ENCODE peak calls at places on chromosomes 12 and 14, in five cellular contexts. S, R, Y, V and B are unnamed samples.

GRCh38 chr12:18700254-18700653 is 37.6 kb downstream of the PLCZ1 start:
- DNase-seq in S (no peak), Y (peak), V (no peak), R (peak), B (no peak)

GRCh38 chr12:110317921-110318320 is 36.9 kb downstream of the ATP2A2 start:
- DNase-seq in Y (no peak), R (no peak), V (no peak), S (no peak), B (no peak)

GRCh38 chr12:54383041-54383609 is 1.4 kb downstream of the ZNF385A start:
- DNase-seq in V (no peak), Y (peak), R (no peak), S (no peak), B (no peak)

GRCh38 chr14:72704507-72704906 is 189.4 kb downstream of the DPF3 start:
- DNase-seq in R (no peak), Y (no peak), S (no peak), V (no peak), B (no peak)

GRCh38 chr12:46547421-46548340 is 175.1 kb upstream of the SLC38A2 start:
- DNase-seq in Y (no peak), V (no peak), R (no peak), S (no peak), B (no peak)

GRCh38 chr12:124087251-124088141 is 114.5 kb downstream of the ZNF664 start:
- DNase-seq in S (no peak), R (no peak), Y (no peak), V (no peak), B (no peak)

GRCh38 chr14:72736348-72736747 is 157.6 kb downstream of the DPF3 start:
- DNase-seq in V (no peak), S (no peak), R (no peak), Y (no peak), B (no peak)

GRCh38 chr14:51310453-51311074 is 70.5 kb downstream of the TMX1 start:
- DNase-seq in S (no peak), V (no peak), R (no peak), Y (no peak), B (no peak)

GRCh38 chr12:25189656-25190055 is 5.3 kb downstream of the DNAI7 start:
- DNase-seq in V (no peak), R (no peak), S (no peak), Y (no peak), B (no peak)

GRCh38 chr12:57236925-57237652 is 7.6 kb downstream of the SHMT2 start:
- DNase-seq in V (no peak), R (no peak), Y (no peak), S (peak), B (peak)

GRCh38 chr12:9256758-9257405 is 48.7 kb upstream of the PZP start:
- DNase-seq in R (no peak), Y (no peak), V (no peak), S (no peak), B (no peak)

GRCh38 chr14:104353221-104353920 is 215.0 kb downstream of the KIF26A start:
- DNase-seq in S (no peak), Y (no peak), V (no peak), R (no peak), B (no peak)

GRCh38 chr12:98373982-98374381 is 141.4 kb upstream of the TMPO start:
- DNase-seq in S (no peak), R (no peak), V (no peak), Y (no peak), B (no peak)

GRCh38 chr12:53051881-53052412 is 2.1 kb downstream of the TNS2 start:
- DNase-seq in R (no peak), Y (no peak), V (no peak), S (no peak), B (no peak)

GRCh38 chr14:85420278-85420677 is 109.7 kb upstream of the FLRT2 start:
- DNase-seq in V (no peak), S (no peak), Y (no peak), R (no peak), B (no peak)

GRCh38 chr14:31950760-31951637 is 126.1 kb upstream of the ARHGAP5 start:
- DNase-seq in S (peak), V (no peak), R (no peak), Y (no peak), B (no peak)

GRCh38 chr12:93763746-93764147 is 86.6 kb downstream of the CRADD start:
- DNase-seq in S (no peak), R (no peak), V (no peak), Y (no peak), B (no peak)
- TF ChIP-seq CTCF in S (no peak), R (no peak), V (no peak), Y (no peak), B (no peak)

DNA sequence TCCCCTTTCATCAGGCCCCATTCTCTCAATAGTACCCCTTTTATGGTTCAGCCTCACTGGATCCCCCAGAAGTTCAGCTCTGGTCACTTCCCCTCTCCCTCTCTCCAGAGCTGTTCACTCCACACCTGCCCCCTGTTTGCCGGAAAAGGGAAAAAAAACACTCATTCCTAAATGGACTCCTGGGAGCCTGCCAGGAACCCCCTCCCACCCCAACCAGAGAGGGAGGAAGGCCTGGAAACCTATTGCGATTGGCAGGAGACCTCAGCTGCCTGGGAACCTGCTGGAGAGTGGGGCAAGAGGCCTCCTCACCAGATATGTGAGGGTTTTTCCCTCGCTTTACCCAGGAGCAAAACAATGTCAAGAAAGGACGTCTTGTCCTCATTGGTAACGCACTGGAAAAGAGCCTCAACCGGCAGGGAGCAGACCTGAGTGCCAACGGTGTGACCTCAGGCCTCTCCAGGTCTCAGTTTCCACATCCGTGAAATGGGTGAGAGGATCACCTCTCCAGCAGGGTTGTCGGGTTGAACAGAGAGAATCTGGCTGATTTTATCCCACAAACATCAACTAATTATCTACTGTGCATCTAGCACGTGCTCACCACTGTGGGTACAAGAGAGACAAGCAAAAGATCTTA is 4.6 kb downstream of the DTX1 start:
- DNase-seq in V (no peak), Y (no peak), R (no peak), S (no peak), B (peak)
- TF ChIP-seq CTCF in V (no peak), Y (no peak), R (no peak), S (no peak), B (no peak)

DNA sequence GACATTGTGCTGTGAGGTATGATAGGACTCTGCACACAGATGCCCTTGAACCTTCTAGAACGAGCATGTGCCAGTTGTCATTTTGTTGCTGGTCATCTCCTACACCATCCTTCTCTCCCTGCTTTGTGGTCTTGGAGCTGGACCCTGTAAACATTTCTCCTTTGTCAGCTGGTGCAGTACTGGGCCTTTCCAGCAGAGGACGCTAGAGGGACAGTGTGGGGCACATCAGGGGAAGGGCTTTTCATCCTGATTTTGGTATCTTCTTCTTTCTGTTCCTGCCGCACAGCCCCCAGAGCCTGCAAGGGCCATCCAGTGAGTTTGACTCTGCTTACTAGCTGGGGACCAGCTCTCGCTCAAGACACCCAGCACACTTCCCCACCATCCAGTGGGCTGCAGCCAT is 484.6 kb downstream of the AACS start:
- DNase-seq in V (no peak), R (no peak), S (no peak), Y (no peak), B (no peak)
- TF ChIP-seq CTCF in V (peak), R (no peak), S (no peak), Y (no peak), B (peak)

GRCh38 chr12:116687888-116688287 is 50.0 kb downstream of the SPRING1 start:
- DNase-seq in V (no peak), R (peak), S (peak), Y (no peak), B (no peak)
- TF ChIP-seq CTCF in V (peak), R (peak), S (peak), Y (peak), B (no peak)

GRCh38 chr14:64465856-64466554 is 706 bp downstream of the AKAP5 start:
- DNase-seq in R (peak), V (no peak), S (no peak), Y (peak), B (no peak)
- TF ChIP-seq CTCF in R (peak), V (no peak), S (no peak), Y (peak), B (no peak)

DNA sequence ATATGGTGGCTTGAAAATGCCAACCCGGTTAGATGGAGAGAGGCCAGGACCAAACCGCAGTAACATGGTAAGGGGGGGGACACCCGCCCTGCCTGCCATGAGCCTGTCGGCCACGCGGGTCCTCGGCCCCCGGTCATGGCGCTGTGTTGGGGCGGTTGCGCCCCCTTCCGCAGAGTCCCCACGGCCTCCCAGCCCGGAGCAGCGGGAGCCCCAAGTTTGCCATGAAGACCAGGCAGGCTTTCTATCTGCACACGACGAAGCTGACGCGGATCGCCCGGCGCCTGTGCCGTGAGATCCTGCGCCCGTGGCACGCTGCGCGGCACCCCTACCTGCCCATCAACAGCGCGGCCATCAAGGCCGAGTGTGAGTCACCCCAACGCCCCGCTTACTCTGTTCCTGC is 10.1 kb upstream of the CRIP2 start:
- DNase-seq in Y (no peak), R (no peak), S (no peak), V (no peak), B (no peak)
- TF ChIP-seq CTCF in Y (no peak), R (no peak), S (no peak), V (no peak), B (no peak)

GRCh38 chr12:89424846-89425245 is 72.5 kb upstream of the DUSP6 start:
- DNase-seq in R (no peak), S (no peak), Y (no peak), V (no peak), B (no peak)

GRCh38 chr12:89418228-89418910 is 66.1 kb upstream of the DUSP6 start:
- DNase-seq in V (no peak), R (no peak), Y (no peak), S (no peak), B (no peak)

GRCh38 chr12:89417246-89417977 is 65.1 kb upstream of the DUSP6 start:
- DNase-seq in R (no peak), Y (peak), V (no peak), S (no peak), B (no peak)

GRCh38 chr12:89424394-89424793 is 72.1 kb upstream of the DUSP6 start:
- DNase-seq in S (no peak), R (no peak), V (no peak), Y (no peak), B (no peak)

DNA sequence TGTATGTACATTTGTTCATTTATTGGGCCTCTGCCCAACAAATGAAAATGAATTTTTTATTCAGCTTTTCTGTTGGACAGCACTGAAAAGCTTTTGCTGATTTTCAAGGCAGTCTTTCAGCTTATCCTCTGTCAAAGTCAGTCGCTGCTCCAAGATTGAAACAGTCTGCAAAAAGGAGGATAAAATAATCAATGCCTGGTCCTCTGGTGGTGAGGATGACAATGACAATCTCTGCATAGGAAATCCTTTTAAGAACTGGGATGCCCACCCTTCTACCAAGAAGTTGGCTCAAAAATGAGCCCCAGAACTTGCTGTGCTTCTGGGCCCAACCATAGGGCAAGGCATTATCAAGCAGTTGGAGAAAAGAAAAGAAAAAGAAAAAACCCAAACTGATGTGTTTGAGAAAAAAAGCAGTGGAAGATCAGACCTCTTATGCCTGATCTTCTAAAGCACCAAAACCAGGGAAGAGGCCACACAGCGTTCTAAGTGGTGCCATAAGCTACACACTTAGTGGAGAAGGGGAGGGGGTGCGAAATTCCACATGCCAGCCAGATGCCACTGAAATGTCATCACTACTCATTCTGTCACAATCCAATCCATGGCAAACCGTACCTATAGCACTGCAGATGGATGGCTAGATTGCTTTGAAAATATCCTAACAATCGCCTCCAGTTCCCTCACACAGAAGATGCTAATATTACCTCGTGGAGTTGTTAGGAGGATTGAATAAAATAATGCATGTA is 69.0 kb upstream of the DUSP6 start:
- DNase-seq in Y (no peak), S (no peak), V (no peak), R (no peak), B (no peak)
- TF ChIP-seq CTCF in Y (no peak), S (no peak), V (no peak), R (no peak), B (no peak)

GRCh38 chr12:49465132-49465531 is 73.7 kb upstream of the KCNH3 start:
- DNase-seq in R (no peak), Y (no peak), V (no peak), S (no peak), B (no peak)

GRCh38 chr12:49461221-49461620 is 77.6 kb upstream of the KCNH3 start:
- DNase-seq in Y (no peak), S (no peak), V (no peak), R (no peak), B (no peak)

GRCh38 chr12:49456280-49456679 is 82.5 kb upstream of the KCNH3 start:
- DNase-seq in S (no peak), V (no peak), R (no peak), Y (no peak), B (no peak)

GRCh38 chr12:49462103-49462739 is 76.6 kb upstream of the KCNH3 start:
- DNase-seq in Y (no peak), S (peak), V (no peak), R (peak), B (no peak)
- TF ChIP-seq CTCF in Y (no peak), S (no peak), V (no peak), R (no peak), B (no peak)

DNA sequence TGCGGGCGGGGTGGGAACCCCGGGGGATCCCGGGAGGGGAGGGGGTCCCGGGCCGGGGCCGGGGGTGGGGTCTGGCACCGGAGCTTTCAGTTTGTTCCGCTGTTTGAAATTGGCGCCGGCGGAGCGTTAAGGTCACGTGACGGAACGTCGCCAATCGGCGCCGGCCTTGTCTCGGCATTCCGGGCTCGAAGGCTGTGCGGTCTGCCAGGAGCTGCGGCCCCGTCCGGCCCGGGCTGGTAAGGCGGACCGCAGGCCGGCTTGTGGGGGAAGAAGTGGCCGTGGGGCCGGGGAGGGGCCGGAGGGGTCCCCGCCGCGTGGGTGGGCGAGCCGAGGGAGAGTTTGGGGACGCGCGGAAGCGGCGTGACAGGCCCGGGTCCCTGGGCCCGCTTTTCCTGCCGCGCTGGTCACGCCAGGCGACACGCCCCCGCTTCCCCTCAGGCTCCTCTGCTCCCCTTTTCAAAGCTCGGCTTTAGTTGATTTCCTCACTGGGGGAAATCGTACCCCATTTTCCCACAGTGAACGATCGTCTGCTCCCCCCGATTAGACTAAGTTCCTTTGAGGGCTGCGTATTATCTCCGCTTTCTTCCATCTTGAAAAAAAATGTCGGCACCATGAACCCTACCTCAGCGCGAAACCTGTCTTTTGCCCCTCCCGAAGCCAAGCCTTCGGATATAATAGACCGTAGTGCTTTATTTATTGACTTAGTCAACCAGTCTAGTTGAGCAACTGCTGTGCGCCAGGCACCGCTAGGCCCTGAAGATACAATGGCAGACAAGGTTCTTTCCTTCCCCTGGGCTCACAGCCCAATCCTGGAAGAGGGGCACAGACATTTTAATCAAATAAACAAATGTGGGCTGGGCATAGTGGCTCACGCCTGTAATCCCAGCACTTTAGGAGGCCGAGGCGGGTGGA is at the start of the genes FOXM1 and RHNO1:
- DNase-seq in Y (no peak), S (peak), R (peak), V (peak), B (peak)
- TF ChIP-seq CTCF in Y (no peak), S (peak), R (peak), V (no peak), B (no peak)

GRCh38 chr14:59292028-59292427 is 103.6 kb downstream of the DAAM1 start:
- DNase-seq in R (no peak), V (no peak), S (no peak), Y (no peak), B (no peak)

GRCh38 chr14:59292921-59293605 is 104.6 kb downstream of the DAAM1 start:
- DNase-seq in R (no peak), V (no peak), Y (no peak), S (no peak), B (no peak)

GRCh38 chr14:59294662-59294992 is 106.2 kb downstream of the DAAM1 start:
- DNase-seq in R (no peak), V (no peak), Y (peak), S (no peak), B (no peak)

GRCh38 chr14:59296508-59296907 is 108.0 kb downstream of the DAAM1 start:
- DNase-seq in V (no peak), S (no peak), Y (no peak), R (no peak), B (no peak)

GRCh38 chr14:59293934-59294661 is 105.6 kb downstream of the DAAM1 start:
- DNase-seq in Y (no peak), R (no peak), S (no peak), V (no peak), B (no peak)
- TF ChIP-seq CTCF in Y (no peak), R (no peak), S (no peak), V (no peak), B (no peak)